ENCODE peak calls at places on chromosomes 6 and 20, in four cellular contexts. L is fibroblast of pulmonary artery, Q is amniotic epithelial cell, J is HuH-7.5. S is an unnamed sample.

GRCh38 chr6:124795879-124796838 is 166.1 kb upstream of the RNF217 start:
- DNase-seq in L (peak), Q (peak), J (no peak), S (peak)

GRCh38 chr6:104527761-104528415 is 331.8 kb downstream of the HACE1 start:
- DNase-seq in L (peak), Q (peak), J (no peak), S (peak)

GRCh38 chr20:49583669-49584417 is 15.9 kb upstream of the PTGIS start:
- DNase-seq in Q (peak), J (peak), L (peak), S (no peak)

GRCh38 chr6:104940238-104940880 is 16.5 kb upstream of the LIN28B start:
- DNase-seq in Q (no peak), L (no peak), J (no peak), S (no peak)

GRCh38 chr6:99185525-99185924 is 163.9 kb downstream of the FAXC start:
- DNase-seq in J (no peak), Q (no peak), L (no peak), S (no peak)

GRCh38 chr6:89058627-89059026 is 21.9 kb upstream of the PNRC1 start:
- DNase-seq in J (no peak), L (no peak), Q (no peak), S (no peak)

GRCh38 chr20:5191829-5192569 is 65.2 kb downstream of the CDS2 start:
- DNase-seq in Q (peak), L (peak), J (peak), S (peak)

GRCh38 chr6:3870528-3870925 is 21.4 kb downstream of the FAM50B start:
- DNase-seq in L (no peak), Q (no peak), J (no peak), S (no peak)

GRCh38 chr6:44674226-44675155 is 287.0 kb downstream of the CDC5L start:
- DNase-seq in J (no peak), Q (no peak), L (no peak), S (no peak)

GRCh38 chr6:11636121-11636520 is 98.6 kb downstream of the TMEM170B start:
- DNase-seq in L (no peak), J (no peak), Q (no peak), S (no peak)

GRCh38 chr6:164927288-164928040 is 381.9 kb downstream of the C6orf118 start:
- DNase-seq in J (peak), L (peak), Q (peak), S (peak)

GRCh38 chr6:132218063-132218696 is 183.1 kb downstream of the MOXD1 start:
- DNase-seq in J (no peak), L (peak), Q (peak), S (no peak)

GRCh38 chr6:48614326-48614725 is 503.3 kb upstream of the PTCHD4 start:
- DNase-seq in J (no peak), L (no peak), Q (no peak), S (no peak)

GRCh38 chr20:47262008-47262364 is 94.5 kb downstream of the ZMYND8 start:
- DNase-seq in Q (no peak), J (no peak), L (no peak), S (no peak)

GRCh38 chr6:28814032-28814976 is 109.5 kb downstream of the TRIM27 start:
- DNase-seq in Q (no peak), J (no peak), L (no peak), S (peak)

GRCh38 chr6:12602951-12603710 is 113.4 kb upstream of the PHACTR1 start:
- DNase-seq in Q (peak), L (peak), J (no peak), S (peak)

GRCh38 chr20:46004813-46005505 is 3.7 kb upstream of the MMP9 start:
- DNase-seq in L (no peak), J (no peak), Q (no peak), S (no peak)

GRCh38 chr6:53180678-53181077 is 32.0 kb upstream of the GCM1 start:
- DNase-seq in Q (no peak), J (no peak), L (no peak), S (no peak)

GRCh38 chr6:166786704-166787293 is 159.7 kb upstream of the RPS6KA2 start:
- DNase-seq in Q (peak), J (peak), L (peak), S (peak)

GRCh38 chr6:160510199-160510598 is 153.9 kb downstream of the LPA start:
- DNase-seq in J (no peak), L (peak), Q (peak), S (no peak)

GRCh38 chr6:129686941-129687627 is 22.9 kb downstream of the ARHGAP18 start:
- DNase-seq in J (no peak), L (peak), Q (peak), S (no peak)

GRCh38 chr20:63941282-63942060 is 14.7 kb downstream of the UCKL1 start:
- DNase-seq in J (no peak), Q (peak), L (no peak), S (peak)

GRCh38 chr6:17768881-17769280 is 62.2 kb upstream of the NUP153 start:
- DNase-seq in Q (no peak), J (no peak), L (no peak), S (no peak)

S was measured in HEK293T.